ENCODE peak calls at places on chromosomes 7 and 10, in five cellular contexts. F is brain microvascular endothelial cell, M is Panc1, Y is cardiac muscle cell, G is lower leg skin. S is an unnamed sample.

GRCh38 chr7:28483868-28484267 is 71.5 kb downstream of the CREB5 start:
- DNase-seq in M (no peak), G (no peak), F (no peak), Y (no peak), S (peak; percentile 83)

GRCh38 chr10:13741438-13741837 is 154.7 kb downstream of the PRPF18 start:
- DNase-seq in G (peak; percentile 15), M (no peak), F (peak; percentile 50), Y (no peak), S (no peak)

GRCh38 chr10:105017116-105017515 is 376.0 kb downstream of the SORCS3 start:
- DNase-seq in G (no peak), F (no peak), Y (no peak), M (no peak), S (no peak)

GRCh38 chr10:52185256-52185655 is 128.8 kb upstream of the DKK1 start:
- DNase-seq in G (no peak), Y (no peak), M (no peak), F (no peak), S (no peak)

GRCh38 chr10:97426776-97427570 is 982 bp downstream of the PGAM1 start:
- DNase-seq in F (peak; percentile 28), M (no peak), Y (peak; percentile 39), G (no peak), S (no peak)

GRCh38 chr10:43409385-43410109 is 561 bp upstream of the HNRNPF start:
- DNase-seq in G (no peak), F (peak; percentile 22), M (no peak), Y (no peak), S (no peak)

GRCh38 chr10:93493162-93493561 is 3.2 kb upstream of the CEP55 start:
- DNase-seq in Y (no peak), M (no peak), G (no peak), F (no peak), S (no peak)

GRCh38 chr7:105975770-105976428 is 12.8 kb downstream of the CDHR3 start:
- DNase-seq in G (peak; percentile 29), F (no peak), Y (no peak), M (no peak), S (peak; percentile 46)

GRCh38 chr10:96496281-96496925 is 17.3 kb downstream of the TLL2 start:
- DNase-seq in M (no peak), Y (peak; percentile 87), G (peak; percentile 73), F (no peak), S (peak; percentile 25)

GRCh38 chr10:35517431-35518181 is 87.5 kb upstream of the GJD4 start:
- DNase-seq in G (no peak), F (peak; percentile 17), M (no peak), Y (no peak), S (no peak)

GRCh38 chr10:93408788-93409187 is 73.3 kb downstream of the MYOF start:
- DNase-seq in Y (no peak), M (no peak), F (no peak), G (no peak), S (no peak)

GRCh38 chr7:468681-469590 is 50.7 kb downstream of the PDGFA start:
- DNase-seq in M (no peak), F (peak; percentile 61), Y (no peak), G (peak; percentile 82), S (peak; percentile 38)

GRCh38 chr10:22599636-22600228 is 114.6 kb downstream of the PIP4K2A start:
- DNase-seq in Y (no peak), G (no peak), F (no peak), M (no peak), S (no peak)

GRCh38 chr10:88687853-88688467 is 18.1 kb upstream of the LIPK start:
- DNase-seq in Y (peak; percentile 38), M (no peak), F (no peak), G (no peak), S (peak; percentile 10)

GRCh38 chr10:88689366-88689765 is 16.7 kb upstream of the LIPK start:
- DNase-seq in M (no peak), F (no peak), G (no peak), Y (no peak), S (no peak)

GRCh38 chr10:88693392-88694020 is 12.5 kb upstream of the LIPK start:
- DNase-seq in G (no peak), F (no peak), M (no peak), Y (no peak), S (no peak)
- TF ChIP-seq CTCF in G (no peak), F (peak; percentile 37), M (peak; percentile 42), Y (peak; percentile 38), S (peak; percentile 63)

GRCh38 chr7:43308913-43309789 is 196.7 kb downstream of the HECW1 start:
- DNase-seq in Y (no peak), F (no peak), G (no peak), M (no peak), S (no peak)
- TF ChIP-seq CTCF in Y (no peak), F (peak; percentile 11), G (no peak), M (no peak), S (no peak)

GRCh38 chr7:93461350-93461749 is 113.2 kb downstream of the CALCR start:
- DNase-seq in G (no peak), F (no peak), Y (no peak), M (no peak), S (no peak)
- TF ChIP-seq CTCF in G (no peak), F (no peak), Y (no peak), M (no peak), S (no peak)

GRCh38 chr7:108236681-108237415 is 106.7 kb upstream of the LAMB4 start:
- DNase-seq in G (no peak), F (no peak), Y (peak; percentile 28), M (no peak), S (no peak)
- TF ChIP-seq CTCF in G (no peak), F (no peak), Y (no peak), M (no peak), S (no peak)

GRCh38 chr10:24944512-24945255 is 7.7 kb downstream of the PRTFDC1 start:
- DNase-seq in G (no peak), M (no peak), F (peak; percentile 19), Y (no peak), S (peak; percentile 46)
- TF ChIP-seq CTCF in G (no peak), M (peak; percentile 8), F (peak; percentile 14), Y (peak; percentile 21), S (peak; percentile 20)

GRCh38 chr7:38070718-38071117 is 107.3 kb upstream of the STARD3NL start:
- DNase-seq in F (peak; percentile 67), M (peak; percentile 12), Y (peak; percentile 59), G (no peak), S (no peak)
- TF ChIP-seq CTCF in F (peak; percentile 64), M (peak; percentile 80), Y (peak; percentile 60), G (no peak), S (no peak)

GRCh38 chr7:50679218-50680007 is 103.3 kb downstream of the GRB10 start:
- DNase-seq in Y (peak; percentile 42), G (no peak), M (peak; percentile 12), F (no peak), S (peak; percentile 41)
- TF ChIP-seq CTCF in Y (peak; percentile 27), G (no peak), M (no peak), F (no peak), S (peak; percentile 75)

GRCh38 chr10:122475130-122475529 is 13.8 kb downstream of the HTRA1 start:
- DNase-seq in Y (peak; percentile 59), M (no peak), F (no peak), G (peak; percentile 90), S (no peak)
- TF ChIP-seq CTCF in Y (no peak), M (no peak), F (no peak), G (no peak), S (no peak)

GRCh38 chr7:73522081-73522818 is at the start of gene BAZ1B:
- DNase-seq in M (peak; percentile 96), G (peak; percentile 99), Y (peak; percentile 98), F (peak; percentile 95), S (peak; percentile 96)
- TF ChIP-seq CTCF in M (no peak), G (peak; percentile 27), Y (no peak), F (peak; percentile 24), S (peak; percentile 61)